ENCODE peak calls at places on chromosomes 7 and 10, in six cellular contexts. C, G, L, W, E and F are unnamed samples.

GRCh38 chr7:139943391-139943790 is 114.3 kb downstream of the TBXAS1 start:
- DNase-seq in C (no peak), G (no peak), L (no peak), W (no peak), E (no peak), F (no peak)

GRCh38 chr7:84612976-84613375 is 418.4 kb upstream of the SEMA3A start:
- DNase-seq in C (no peak), G (no peak), L (no peak), W (peak; percentile 3), E (no peak), F (no peak)

GRCh38 chr7:143384741-143385631 is 3.8 kb downstream of the ZYX start:
- DNase-seq in C (no peak), G (no peak), L (no peak), W (peak; percentile 47), E (no peak), F (no peak)

GRCh38 chr7:84339306-84339705 is 144.7 kb upstream of the SEMA3A start:
- DNase-seq in C (no peak), G (no peak), L (peak; percentile 17), W (peak; percentile 49), E (no peak), F (peak; percentile 78)

GRCh38 chr7:128931186-128931798 is 6.4 kb upstream of the IRF5 start:
- DNase-seq in C (no peak), G (no peak), L (no peak), W (no peak), E (no peak), F (no peak)

GRCh38 chr10:90785782-90786181 is 72.1 kb downstream of the HTR7 start:
- DNase-seq in C (no peak), G (no peak), L (no peak), W (no peak), E (no peak), F (no peak)

GRCh38 chr7:72430531-72430930 is 18.4 kb upstream of the CALN1 start:
- DNase-seq in C (no peak), G (no peak), L (no peak), W (no peak), E (no peak), F (no peak)

GRCh38 chr7:143929224-143929920 is 5.7 kb upstream of the OR2F2 start:
- DNase-seq in C (no peak), G (no peak), L (no peak), W (no peak), E (peak; percentile 64), F (no peak)

DNA sequence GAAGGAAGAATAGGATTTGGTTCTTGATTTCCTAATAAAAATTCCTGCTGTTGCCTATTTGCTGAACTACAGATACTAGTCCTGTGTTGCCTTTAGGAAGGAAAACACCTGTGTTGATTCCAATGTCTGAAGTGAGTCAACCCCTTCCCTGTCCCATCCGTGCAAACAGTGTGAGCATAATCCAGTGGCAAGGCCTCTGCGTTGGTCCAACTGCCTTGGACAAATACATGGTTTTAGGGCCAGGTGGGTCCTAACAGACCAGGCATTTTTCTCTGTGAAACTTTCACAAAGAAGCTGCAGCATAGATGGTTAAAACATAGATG is 1.7 kb downstream of the PLA2G12B start:
- DNase-seq in C (no peak), G (no peak), L (no peak), W (no peak), E (no peak), F (no peak)
- H3K4me3 ChIP-seq in C (no peak overlapping the region), G (no peak overlapping the region), L (no peak overlapping the region), W (no peak overlapping the region), E (no peak overlapping the region), F (no peak overlapping the region)

GRCh38 chr7:22726849-22727792 is at the start of gene IL6:
- DNase-seq in C (no peak), G (no peak), L (peak; percentile 99), W (peak; percentile 91), E (peak; percentile 94), F (peak; percentile 91)

GRCh38 chr7:22730921-22731654 is 4.1 kb downstream of the IL6 start:
- DNase-seq in C (no peak), G (no peak), L (peak; percentile 65), W (no peak), E (peak; percentile 69), F (peak; percentile 51)

GRCh38 chr7:22729180-22729579 is 2.2 kb downstream of the IL6 start:
- DNase-seq in C (no peak), G (no peak), L (peak; percentile 50), W (no peak), E (peak; percentile 4), F (no peak)

GRCh38 chr7:22726345-22726848 is 603 bp upstream of the IL6 start:
- DNase-seq in C (no peak), G (peak; percentile 76), L (peak; percentile 92), W (no peak), E (peak; percentile 85), F (peak; percentile 76)

DNA sequence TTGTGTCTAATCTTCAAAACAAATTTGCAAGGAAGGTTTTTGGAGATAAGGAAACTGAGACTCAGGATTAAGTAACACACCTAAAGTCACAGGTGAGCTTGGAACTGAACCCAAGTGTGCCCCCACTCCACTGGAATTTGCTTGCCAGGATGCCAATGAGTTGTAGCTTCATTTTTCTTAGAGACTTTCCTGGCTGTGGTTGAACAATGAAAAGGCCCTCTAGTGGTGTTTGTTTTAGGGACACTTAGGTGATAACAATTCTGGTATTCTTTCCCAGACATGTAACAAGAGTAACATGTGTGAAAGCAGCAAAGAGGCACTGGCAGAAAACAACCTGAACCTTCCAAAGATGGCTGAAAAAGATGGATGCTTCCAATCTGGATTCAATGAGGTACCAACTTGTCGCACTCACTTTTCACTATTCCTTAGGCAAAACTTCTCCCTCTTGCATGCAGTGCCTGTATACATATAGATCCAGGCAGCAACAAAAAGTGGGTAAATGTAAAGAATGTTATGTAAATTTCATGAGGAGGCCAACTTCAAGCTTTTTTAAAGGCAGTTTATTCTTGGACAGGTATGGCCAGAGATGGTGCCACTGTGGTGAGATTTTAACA is 1.5 kb downstream of the IL6 start:
- DNase-seq in C (no peak), G (peak; percentile 47), L (peak; percentile 87), W (no peak), E (peak; percentile 32), F (peak; percentile 41)
- H3K4me3 ChIP-seq in C (no peak overlapping the region), G (no peak overlapping the region), L (peak overlapping the region; percentile 71), W (no peak overlapping the region), E (peak overlapping the region; percentile 75), F (no peak overlapping the region)

GRCh38 chr7:150435047-150435389 is 15.4 kb upstream of the GIMAP8 start:
- DNase-seq in C (no peak), G (no peak), L (no peak), W (no peak), E (no peak), F (no peak)

GRCh38 chr7:150432915-150433892 is 17.2 kb upstream of the GIMAP8 start:
- DNase-seq in C (no peak), G (no peak), L (no peak), W (no peak), E (no peak), F (no peak)

GRCh38 chr7:150434240-150434639 is 16.2 kb upstream of the GIMAP8 start:
- DNase-seq in C (no peak), G (no peak), L (no peak), W (no peak), E (no peak), F (no peak)

GRCh38 chr7:150431839-150432658 is 18.4 kb upstream of the GIMAP8 start:
- DNase-seq in C (no peak), G (no peak), L (no peak), W (no peak), E (no peak), F (no peak)

DNA sequence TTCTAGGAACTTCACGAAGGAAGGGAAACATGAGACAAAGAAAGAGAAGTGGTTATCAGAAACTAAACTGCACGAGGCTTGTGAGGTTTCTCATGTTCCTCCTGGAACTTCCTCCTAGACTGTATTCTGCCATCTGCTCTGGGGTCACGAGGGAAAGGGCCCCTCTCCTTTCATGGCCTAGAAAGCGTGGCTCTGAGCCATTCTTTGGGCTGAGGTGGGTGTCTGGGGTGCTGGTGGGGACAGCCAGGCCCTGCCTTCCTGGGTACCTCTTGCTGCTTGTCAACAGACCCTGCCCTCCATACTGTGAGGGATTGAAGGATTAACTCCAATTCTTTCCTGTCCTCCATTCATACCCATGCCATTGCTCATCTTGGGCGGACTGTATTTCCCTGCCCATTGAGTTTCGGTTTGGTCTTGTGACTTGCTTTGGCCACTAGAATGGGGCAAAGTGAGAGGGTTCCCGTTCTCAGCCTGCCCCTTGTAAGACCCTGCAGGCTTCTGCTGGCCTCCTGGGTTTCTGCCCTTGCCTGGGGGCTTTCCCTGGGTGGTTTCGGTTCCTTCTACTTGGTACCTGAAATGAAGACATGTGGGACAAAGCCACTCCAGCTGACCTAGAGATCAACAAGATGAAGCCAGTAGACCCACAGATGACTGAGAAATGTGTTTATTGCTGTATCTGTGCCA is 14.9 kb upstream of the GIMAP8 start:
- DNase-seq in C (no peak), G (no peak), L (no peak), W (no peak), E (no peak), F (no peak)
- H3K4me3 ChIP-seq in C (no peak overlapping the region), G (no peak overlapping the region), L (no peak overlapping the region), W (no peak overlapping the region), E (no peak overlapping the region), F (no peak overlapping the region)

GRCh38 chr7:45036317-45036716 is 36.3 kb downstream of the CCM2 start:
- DNase-seq in C (no peak), G (no peak), L (no peak), W (no peak), E (no peak), F (no peak)
- H3K4me3 ChIP-seq in C (no peak overlapping the region), G (no peak overlapping the region), L (no peak overlapping the region), W (no peak overlapping the region), E (no peak overlapping the region), F (no peak overlapping the region)

GRCh38 chr7:22184549-22185199 is 172.3 kb downstream of the RAPGEF5 start:
- DNase-seq in C (no peak), G (no peak), L (no peak), W (no peak), E (no peak), F (no peak)
- H3K4me3 ChIP-seq in C (no peak overlapping the region), G (no peak overlapping the region), L (no peak overlapping the region), W (no peak overlapping the region), E (no peak overlapping the region), F (no peak overlapping the region)

GRCh38 chr7:137658194-137658900 is 188.4 kb downstream of the DGKI start:
- DNase-seq in C (no peak), G (no peak), L (no peak), W (no peak), E (no peak), F (no peak)
- H3K4me3 ChIP-seq in C (no peak overlapping the region), G (no peak overlapping the region), L (no peak overlapping the region), W (no peak overlapping the region), E (no peak overlapping the region), F (no peak overlapping the region)